ENCODE peak calls at places on chromosome 1, in eight cellular contexts. P, F, U, B, S, Q, E and H are unnamed samples. For H3K36me3, the result is how much of the 10 kb centered on the place peaks cover.

GRCh38 chr1:223189903-223190724 is 47.1 kb upstream of the TLR5 start:
- ATAC-seq in U (peak), F (no peak), S (no peak), B (peak), E (peak), Q (peak), P (no peak), H (no peak)

GRCh38 chr1:230121950-230122349 is 54.9 kb downstream of the GALNT2 start:
- ATAC-seq in B (no peak), S (no peak), U (no peak), E (no peak), Q (no peak), F (no peak), P (no peak), H (no peak)

GRCh38 chr1:51969038-51969705 is 21.3 kb downstream of the RAB3B start:
- ATAC-seq in Q (no peak), S (no peak), E (no peak), U (no peak), B (peak), F (peak), P (no peak), H (no peak)

GRCh38 chr1:156510709-156511108 is 10.1 kb upstream of the MEF2D start:
- ATAC-seq in Q (no peak), F (no peak), U (no peak), E (no peak), P (peak), S (no peak), B (no peak), H (peak)

GRCh38 chr1:21517660-21518480 is 8.6 kb downstream of the ALPL start:
- ATAC-seq in Q (peak), B (no peak), F (no peak), P (peak), S (no peak), E (no peak), U (no peak), H (no peak)

GRCh38 chr1:198278922-198279321 is 122.1 kb downstream of the NEK7 start:
- ATAC-seq in Q (no peak), F (no peak), S (no peak), P (no peak), U (no peak), E (no peak), B (no peak), H (no peak)

GRCh38 chr1:168333562-168334256 is 53.0 kb downstream of the TBX19 start:
- ATAC-seq in S (no peak), Q (no peak), E (no peak), B (no peak), U (no peak), F (no peak), P (no peak), H (no peak)

GRCh38 chr1:93778457-93778856 is 96.8 kb upstream of the BCAR3 start:
- ATAC-seq in F (no peak), P (no peak), U (no peak), Q (no peak), E (no peak), B (no peak), S (no peak), H (no peak)

GRCh38 chr1:168737446-168737845 is 8.4 kb upstream of the DPT start:
- ATAC-seq in F (no peak), S (no peak), B (no peak), U (no peak), E (no peak), Q (no peak), P (no peak), H (no peak)

GRCh38 chr1:112818990-112819689 is 104.0 kb upstream of the PPM1J start:
- ATAC-seq in B (no peak), F (no peak), S (no peak), E (peak), Q (no peak), U (no peak), P (peak), H (peak)

GRCh38 chr1:214582289-214582891 is 20.6 kb upstream of the CENPF start:
- ATAC-seq in F (no peak), S (peak), Q (peak), U (peak), B (peak), E (no peak), P (no peak), H (no peak)

GRCh38 chr1:207669469-207670111 is 24.7 kb downstream of the CR1L start:
- ATAC-seq in U (no peak), F (peak), S (peak), E (no peak), Q (no peak), P (peak), B (no peak), H (no peak)

GRCh38 chr1:2003564-2004131 is at the start of gene CFAP74:
- ATAC-seq in P (no peak), E (peak), Q (no peak), U (peak), F (peak), S (peak), B (no peak), H (no peak)
- H3K4me3 ChIP-seq in P (peak), E (peak), Q (no peak), U (peak), F (no peak), S (peak), B (no peak), H (no peak)

GRCh38 chr1:18890704-18891103 is 11.7 kb downstream of the ALDH4A1 start:
- ATAC-seq in B (no peak), S (peak), Q (no peak), U (no peak), E (no peak), P (no peak), F (no peak), H (peak)
- H3K36me3 ChIP-seq in B (under half), S (under half), Q (under half), U (under half), E (under half), P (under half), F (under half), H (under half)

GRCh38 chr1:204494281-204495077 is at the start of gene PIK3C2B:
- ATAC-seq in B (peak), P (peak), U (peak), S (peak), Q (peak), E (peak), F (peak), H (peak)
- TF ChIP-seq POLR2AphosphoS5 in B (peak), P (peak), U (peak), S (peak), Q (peak), E (no peak), F (peak), H (peak)

DNA sequence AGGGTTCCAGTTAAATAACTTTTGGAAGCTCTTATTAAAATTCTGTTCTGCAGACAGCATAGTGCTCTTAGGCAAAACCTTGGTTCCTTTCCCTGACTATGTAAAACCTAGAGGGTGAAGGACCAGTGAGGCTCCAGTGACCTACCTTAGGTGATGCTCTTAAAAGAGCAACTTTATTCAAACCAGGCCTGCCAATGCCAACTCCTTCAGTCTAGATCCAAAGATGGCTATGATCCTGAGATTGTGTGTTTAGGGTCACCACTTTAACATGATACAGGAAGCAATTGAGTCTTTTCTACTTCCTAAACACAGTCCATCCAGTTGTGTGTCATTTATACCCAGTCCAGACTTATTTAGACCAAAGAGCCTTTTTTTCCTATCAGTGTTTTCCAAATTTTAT is 10.8 kb downstream of the MCL1 start:
- ATAC-seq in P (peak), B (peak), F (peak), S (peak), E (peak), U (peak), Q (peak), H (no peak)
- H3K4me3 ChIP-seq in P (peak), B (peak), F (peak), S (peak), E (no peak), U (no peak), Q (peak), H (peak)

GRCh38 chr1:119731741-119732430 is 20.2 kb downstream of the PHGDH start:
- ATAC-seq in F (no peak), B (no peak), Q (no peak), E (no peak), P (no peak), S (no peak), U (no peak), H (no peak)
- H3K36me3 ChIP-seq in F (under half), B (under half), Q (under half), E (under half), P (under half), S (half or more), U (under half), H (half or more)

GRCh38 chr1:39943471-39944290 is 11.3 kb upstream of the MFSD2A start:
- ATAC-seq in P (no peak), F (no peak), B (no peak), Q (no peak), U (no peak), S (peak), E (peak), H (no peak)
- TF ChIP-seq POLR2AphosphoS5 in P (no peak), F (no peak), B (no peak), Q (no peak), U (no peak), S (no peak), E (no peak), H (no peak)

GRCh38 chr1:205569411-205570172 is 62.2 kb downstream of the ELK4 start:
- ATAC-seq in P (no peak), E (no peak), Q (no peak), B (peak), F (peak), U (no peak), S (peak), H (no peak)
- H3K4me3 ChIP-seq in P (peak), E (no peak), Q (no peak), B (no peak), F (no peak), U (no peak), S (peak), H (no peak)

GRCh38 chr1:201849372-201850052 is 20.6 kb downstream of the IPO9 start:
- ATAC-seq in E (no peak), B (peak), F (no peak), U (no peak), Q (no peak), S (no peak), P (no peak), H (peak)

GRCh38 chr1:201848230-201848629 is 19.3 kb downstream of the IPO9 start:
- ATAC-seq in E (no peak), U (no peak), S (no peak), P (no peak), Q (no peak), F (peak), B (no peak), H (no peak)

GRCh38 chr1:201847150-201847549 is 18.2 kb downstream of the IPO9 start:
- ATAC-seq in U (no peak), F (no peak), B (no peak), P (no peak), E (no peak), S (no peak), Q (no peak), H (no peak)

GRCh38 chr1:201850053-201850397 is 21.1 kb downstream of the IPO9 start:
- ATAC-seq in F (no peak), B (peak), Q (no peak), U (no peak), S (no peak), E (no peak), P (peak), H (peak)

GRCh38 chr1:201851949-201852348 is 23.0 kb downstream of the IPO9 start:
- ATAC-seq in Q (no peak), P (no peak), F (no peak), U (no peak), S (no peak), B (no peak), E (no peak), H (no peak)
- H3K36me3 ChIP-seq in Q (under half), P (under half), F (under half), U (half or more), S (half or more), B (half or more), E (half or more), H (under half)

DNA sequence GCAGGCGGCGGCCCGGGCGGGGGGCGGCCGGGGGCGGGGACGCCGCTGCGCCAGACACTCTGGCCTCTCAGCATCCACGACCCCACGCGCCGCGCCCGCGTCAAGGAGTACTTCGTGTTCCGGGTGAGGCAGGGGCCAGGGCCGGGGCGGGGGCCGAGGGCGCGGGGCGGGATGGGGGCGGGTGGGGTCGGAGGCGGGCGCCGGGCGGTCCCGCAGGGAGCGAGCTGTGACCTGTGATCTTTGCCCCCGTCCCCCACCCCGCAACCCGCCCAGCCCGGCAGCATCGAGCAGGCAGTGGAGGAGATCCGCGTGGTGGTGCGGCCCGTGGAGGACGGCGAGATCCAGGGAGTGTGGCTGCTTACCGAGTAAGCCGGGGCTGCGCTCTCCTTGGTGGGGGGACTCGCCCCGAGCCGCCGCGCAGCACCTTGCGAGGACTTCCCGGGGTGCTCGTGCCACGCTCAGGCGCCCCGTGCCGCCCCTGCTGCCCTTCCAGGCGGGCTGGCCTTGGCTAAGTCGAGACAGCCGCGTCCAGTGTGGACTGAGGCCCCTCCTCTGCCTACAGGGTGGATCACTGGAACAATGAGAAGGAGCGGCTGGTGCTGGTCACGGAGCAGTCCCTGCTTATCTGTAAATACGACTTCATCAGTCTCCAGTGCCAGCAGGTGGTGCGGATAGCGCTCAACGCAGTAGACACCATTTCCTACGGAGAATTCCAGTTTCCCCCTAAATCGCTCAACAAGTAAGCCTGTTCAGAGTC is 514 bp downstream of the TPRG1L start:
- ATAC-seq in F (peak), U (peak), B (peak), P (no peak), Q (peak), E (peak), S (peak), H (peak)
- TF ChIP-seq POLR2AphosphoS5 in F (peak), U (no peak), B (no peak), P (peak), Q (no peak), E (peak), S (no peak), H (no peak)

GRCh38 chr1:173555651-173556305 is 47.1 kb downstream of the SLC9C2 start:
- ATAC-seq in Q (no peak), U (no peak), S (no peak), P (no peak), B (no peak), F (no peak), E (no peak), H (no peak)

GRCh38 chr1:173554541-173555250 is 48.2 kb downstream of the SLC9C2 start:
- ATAC-seq in B (no peak), Q (no peak), E (peak), F (no peak), U (peak), P (no peak), S (no peak), H (no peak)

GRCh38 chr1:173549813-173550212 is 53.1 kb downstream of the SLC9C2 start:
- ATAC-seq in U (no peak), Q (no peak), P (no peak), B (no peak), F (no peak), S (no peak), E (no peak), H (no peak)

GRCh38 chr1:173551699-173552098 is 51.2 kb downstream of the SLC9C2 start:
- ATAC-seq in E (no peak), Q (no peak), S (no peak), U (no peak), P (no peak), F (no peak), B (no peak), H (no peak)

DNA sequence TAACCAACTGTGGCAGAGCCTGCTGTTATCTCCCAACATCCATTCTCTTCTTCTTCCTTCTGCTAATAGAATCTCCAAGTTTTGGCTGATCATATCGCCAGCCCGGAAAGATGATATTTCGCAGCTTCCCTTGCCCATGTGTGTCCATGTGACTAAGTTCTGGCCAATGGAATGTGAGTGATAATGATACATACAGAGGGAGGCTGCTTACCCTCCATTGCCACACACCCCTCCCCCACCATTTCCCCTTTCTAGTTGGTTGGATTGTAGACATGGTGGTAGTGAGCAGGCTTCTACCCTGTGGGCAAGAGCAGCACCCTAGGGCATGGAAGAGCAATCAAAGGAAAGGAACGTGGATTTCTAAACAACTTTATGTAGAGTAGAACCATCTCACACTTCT is 48.8 kb downstream of the SLC9C2 start:
- ATAC-seq in E (peak), B (no peak), U (peak), Q (no peak), P (no peak), F (no peak), S (no peak), H (no peak)
- H3K4me3 ChIP-seq in E (no peak), B (no peak), U (no peak), Q (no peak), P (no peak), F (no peak), S (no peak), H (no peak)